ENCODE peak calls at places on chromosomes 6 and 20, in four cellular contexts. D is iris pigment epithelial cell, S is DMS153, M is ureter. R is an unnamed sample.

GRCh38 chr6:17994019-17994418 is 6.6 kb upstream of the KIF13A start:
- DNase-seq in D (peak; percentile 46), S (no peak), M (no peak), R (no peak)

GRCh38 chr20:44603327-44603726 is 20.9 kb downstream of the PKIG start:
- DNase-seq in D (no peak), S (no peak), M (no peak), R (no peak)

GRCh38 chr6:170553686-170554085 is 483 bp upstream of the TBP start:
- DNase-seq in D (peak; percentile 57), S (no peak), M (peak; percentile 44), R (no peak)

GRCh38 chr20:4045741-4046140 is 30.4 kb upstream of the RNF24 start:
- DNase-seq in D (peak; percentile 46), S (no peak), M (peak; percentile 28), R (no peak)

GRCh38 chr6:166050559-166050958 is 117.1 kb downstream of the TBXT start:
- DNase-seq in D (no peak), S (no peak), M (no peak), R (no peak)

GRCh38 chr6:43142101-43142500 is 29.0 kb upstream of the SRF start:
- DNase-seq in D (no peak), S (no peak), M (no peak), R (no peak)

GRCh38 chr6:156822747-156823206 is 45.6 kb downstream of the ARID1B start:
- DNase-seq in D (no peak), S (peak; percentile 6), M (no peak), R (no peak)

GRCh38 chr20:64063389-64064144 is 569 bp downstream of the TCEA2 start:
- DNase-seq in D (no peak), S (no peak), M (no peak), R (no peak)

GRCh38 chr6:134198093-134198492 is 119.8 kb downstream of the SGK1 start:
- DNase-seq in D (no peak), S (no peak), M (no peak), R (no peak)

GRCh38 chr6:99573980-99574617 is 5.6 kb upstream of the CCNC start:
- DNase-seq in D (no peak), S (no peak), M (no peak), R (no peak)

GRCh38 chr6:21587925-21588811 is 5.4 kb upstream of the SOX4 start:
- DNase-seq in D (peak; percentile 70), S (no peak), M (peak; percentile 69), R (no peak)

GRCh38 chr6:14622135-14622534 is 504.6 kb downstream of the CD83 start:
- DNase-seq in D (peak; percentile 2), S (no peak), M (no peak), R (no peak)

GRCh38 chr6:45681860-45682488 is 304.2 kb upstream of the SUPT3H start:
- DNase-seq in D (peak; percentile 42), S (no peak), M (no peak), R (no peak)

GRCh38 chr6:155883334-155883731 is 427.7 kb upstream of the NOX3 start:
- DNase-seq in D (no peak), S (no peak), M (no peak), R (no peak)

R was measured in right lobe of liver.